ENCODE peak calls at places on chromosomes 7 and 10, in eight cellular contexts. H, L, U, S, C, P, W and G are unnamed samples.
A peak's percentile ranks its signal among the peaks of the same experiment; 100 is the strongest.

GRCh38 chr7:43625453-43625852 is 42.5 kb downstream of the STK17A start:
- DNase-seq in P (no peak), W (no peak), S (no peak), H (no peak), L (no peak), C (no peak), U (no peak), G (no peak)

GRCh38 chr7:123034106-123034505 is 38.6 kb upstream of the TAS2R16 start:
- DNase-seq in S (no peak), C (no peak), U (no peak), W (no peak), H (no peak), L (no peak), P (no peak), G (no peak)

GRCh38 chr7:4058158-4058557 is 623.9 kb upstream of the FOXK1 start:
- DNase-seq in P (no peak), W (no peak), L (no peak), C (no peak), U (no peak), S (no peak), H (no peak), G (no peak)

GRCh38 chr7:119802147-119802546 is 470.8 kb upstream of the KCND2 start:
- DNase-seq in S (no peak), W (peak; percentile 0), L (no peak), C (no peak), H (no peak), P (no peak), U (no peak), G (no peak)

GRCh38 chr10:91887075-91887899 is 22.0 kb downstream of the FGFBP3 start:
- DNase-seq in L (no peak), U (no peak), W (peak; percentile 58), S (peak; percentile 97), H (no peak), C (peak; percentile 84), P (no peak), G (no peak)

GRCh38 chr7:6385909-6386560 is 61.7 kb downstream of the DAGLB start:
- DNase-seq in U (no peak), C (no peak), P (no peak), W (no peak), L (no peak), H (no peak), S (no peak), G (no peak)

GRCh38 chr7:64876792-64877713 is 26.0 kb upstream of the ZNF273 start:
- DNase-seq in L (no peak), W (no peak), S (peak; percentile 91), C (peak; percentile 100), U (no peak), H (no peak), P (no peak), G (no peak)

GRCh38 chr10:61529208-61529607 is 76.0 kb upstream of the TMEM26 start:
- DNase-seq in H (no peak), W (no peak), L (no peak), S (no peak), U (no peak), P (no peak), C (no peak), G (no peak)

GRCh38 chr10:70355234-70356021 is 27.0 kb downstream of the LRRC20 start:
- DNase-seq in W (no peak), U (no peak), C (no peak), L (peak; percentile 94), H (no peak), S (no peak), P (no peak), G (peak; percentile 23)

GRCh38 chr10:96863922-96864543 is 31.9 kb downstream of the LCOR start:
- DNase-seq in W (peak; percentile 94), C (no peak), U (peak; percentile 67), L (peak; percentile 40), S (no peak), P (no peak), H (peak; percentile 65), G (no peak)

GRCh38 chr7:57354195-57354594 is 95.8 kb upstream of the ZNF716 start:
- DNase-seq in L (no peak), H (no peak), W (no peak), P (no peak), C (no peak), U (no peak), S (no peak), G (no peak)

GRCh38 chr10:88293073-88293472 is 290.0 kb downstream of the RNLS start:
- DNase-seq in P (no peak), W (no peak), L (no peak), S (no peak), C (no peak), H (no peak), U (no peak), G (no peak)

GRCh38 chr7:18700147-18700546 is 204.6 kb downstream of the HDAC9 start:
- DNase-seq in W (no peak), H (peak; percentile 4), P (no peak), S (peak; percentile 76), L (no peak), C (no peak), U (no peak), G (peak; percentile 12)

GRCh38 chr7:129522088-129522970 is 20.0 kb downstream of the SMKR1 start:
- DNase-seq in C (no peak), P (no peak), W (no peak), L (no peak), U (no peak), H (no peak), S (peak; percentile 73), G (no peak)

GRCh38 chr7:57425969-57426628 is 23.9 kb upstream of the ZNF716 start:
- DNase-seq in H (no peak), U (no peak), P (no peak), C (peak; percentile 36), W (no peak), L (no peak), S (no peak), G (no peak)

GRCh38 chr10:75971402-75972211 is 540.2 kb downstream of the LRMDA start:
- DNase-seq in L (no peak), P (no peak), W (no peak), H (no peak), U (no peak), S (no peak), C (no peak), G (no peak)

GRCh38 chr7:122397381-122397780 is 92.8 kb upstream of the FEZF1 start:
- DNase-seq in S (no peak), L (no peak), W (no peak), P (no peak), H (no peak), C (no peak), U (no peak), G (no peak)

GRCh38 chr10:111944331-111944730 is 239.2 kb downstream of the GPAM start:
- DNase-seq in H (no peak), P (no peak), S (peak; percentile 25), W (peak; percentile 7), C (no peak), U (no peak), L (no peak), G (no peak)

GRCh38 chr7:100446040-100446439 is 9.7 kb upstream of the PPP1R35 start:
- DNase-seq in S (no peak), W (no peak), L (no peak), H (no peak), U (no peak), C (no peak), P (no peak), G (no peak)

GRCh38 chr10:93313798-93314197 is 168.3 kb downstream of the MYOF start:
- DNase-seq in L (peak; percentile 34), H (no peak), U (no peak), P (no peak), W (no peak), S (no peak), C (no peak), G (peak; percentile 25)

GRCh38 chr7:140327261-140327661 is 71.1 kb downstream of the SLC37A3 start:
- DNase-seq in C (peak; percentile 37), H (no peak), U (no peak), S (no peak), W (no peak), P (no peak), L (no peak), G (no peak)

GRCh38 chr10:77889277-77889903 is 37.2 kb downstream of the DLG5 start:
- DNase-seq in P (peak; percentile 59), S (peak; percentile 87), W (peak; percentile 93), L (no peak), U (no peak), H (peak; percentile 80), C (no peak), G (no peak)

GRCh38 chr7:50304158-50304910 is at the start of gene IKZF1:
- DNase-seq in W (no peak), S (peak; percentile 71), P (peak; percentile 69), C (peak; percentile 66), H (no peak), L (no peak), U (no peak), G (peak; percentile 85)

GRCh38 chr10:12583891-12584595 is 234.7 kb downstream of the CAMK1D start:
- DNase-seq in C (no peak), W (no peak), L (no peak), H (no peak), S (no peak), U (no peak), P (no peak), G (no peak)
- TF ChIP-seq REST in C (no peak), W (no peak), L (no peak), H (no peak), S (no peak), U (no peak), P (no peak), G (no peak)

GRCh38 chr10:108187396-108188012 is 1023.0 kb upstream of the SORCS1 start:
- DNase-seq in H (no peak), U (no peak), C (no peak), S (no peak), L (no peak), W (no peak), P (no peak), G (no peak)

GRCh38 chr10:108180883-108181282 is 1016.4 kb upstream of the SORCS1 start:
- DNase-seq in S (peak; percentile 5), W (no peak), C (no peak), L (no peak), H (no peak), U (no peak), P (no peak), G (no peak)

DNA sequence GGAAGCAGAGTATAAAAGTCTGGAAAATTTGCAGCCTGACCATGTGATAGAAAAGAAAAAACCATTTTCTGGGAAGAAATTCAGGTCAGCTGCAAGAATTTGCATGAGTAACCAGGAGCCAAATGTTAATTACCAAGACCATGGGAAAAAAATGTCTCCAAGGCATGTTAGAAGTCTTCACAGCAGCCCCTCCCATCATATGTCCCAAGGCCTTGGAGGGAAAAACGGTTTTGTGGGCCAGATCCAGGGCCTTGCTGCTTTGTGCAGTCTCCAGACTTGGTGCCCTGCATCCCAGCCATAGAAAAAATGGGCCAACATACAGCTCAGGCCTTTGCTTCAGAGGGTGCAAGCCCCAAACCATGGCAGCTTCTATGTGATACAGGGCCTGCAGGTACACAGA is 1019.6 kb upstream of the SORCS1 start:
- DNase-seq in H (no peak), C (no peak), U (no peak), S (no peak), W (no peak), L (no peak), P (no peak), G (no peak)
- TF ChIP-seq POLR2AphosphoS5 in H (no peak), C (no peak), U (no peak), S (no peak), W (no peak), L (no peak), P (no peak), G (no peak)

GRCh38 chr7:84044834-84045233 is 149.8 kb downstream of the SEMA3A start:
- DNase-seq in W (peak; percentile 61), P (no peak), H (no peak), U (no peak), S (no peak), C (no peak), L (no peak), G (no peak)
- TF ChIP-seq REST in W (no peak), P (no peak), H (no peak), U (no peak), S (no peak), C (no peak), L (no peak), G (no peak)

GRCh38 chr10:102341038-102341688 is 54.3 kb upstream of the NFKB2 start:
- DNase-seq in P (no peak), C (no peak), W (no peak), U (no peak), S (no peak), L (no peak), H (no peak), G (no peak)
- TF ChIP-seq POLR2AphosphoS5 in P (no peak), C (no peak), W (no peak), U (no peak), S (no peak), L (no peak), H (no peak), G (no peak)